ENCODE peak calls at places on chromosomes 13 and 19, in five cellular contexts. X is tibial nerve, N is colonic mucosa, Q is fibroblast of lung, F is transverse colon. O is an unnamed sample.
A peak's percentile ranks its signal among the peaks of the same experiment; 100 is the strongest.

GRCh38 chr19:38003427-38004099 is 96.6 kb downstream of the SIPA1L3 start:
- DNase-seq in Q (peak; percentile 82), F (peak; percentile 54), N (peak; percentile 60), X (peak; percentile 46), O (peak; percentile 37)

GRCh38 chr13:102011539-102011938 is 390.3 kb downstream of the FGF14 start:
- DNase-seq in F (no peak), X (no peak), N (no peak), Q (no peak), O (no peak)

GRCh38 chr19:46201413-46202310 is 27.9 kb upstream of the IGFL1 start:
- DNase-seq in X (no peak), Q (no peak), F (no peak), N (no peak), O (peak; percentile 55)

GRCh38 chr13:98416408-98416807 is 160.5 kb downstream of the STK24 start:
- DNase-seq in F (peak; percentile 76), Q (no peak), X (no peak), N (peak; percentile 83), O (no peak)

GRCh38 chr13:113002206-113002821 is 33.3 kb downstream of the MCF2L start:
- DNase-seq in Q (no peak), X (no peak), N (no peak), F (peak; percentile 32), O (no peak)

GRCh38 chr19:940591-941291 is 14.9 kb downstream of the ARID3A start:
- DNase-seq in X (peak; percentile 55), F (peak; percentile 86), N (peak; percentile 77), Q (peak; percentile 91), O (peak; percentile 30)

GRCh38 chr13:50678464-50679162 is 164.9 kb downstream of the DLEU7 start:
- DNase-seq in X (no peak), N (no peak), Q (peak; percentile 39), F (no peak), O (no peak)

GRCh38 chr19:53094749-53095575 is 8.3 kb downstream of the ZNF160 start:
- DNase-seq in Q (no peak), F (no peak), X (no peak), N (no peak), O (no peak)

GRCh38 chr19:37413243-37414084 is 42.6 kb downstream of the ZNF527 start:
- DNase-seq in Q (peak; percentile 12), N (no peak), X (no peak), F (no peak), O (no peak)

GRCh38 chr13:112254061-112254818 is 121.9 kb upstream of the SPACA7 start:
- DNase-seq in N (peak; percentile 13), F (no peak), X (no peak), Q (no peak), O (no peak)

GRCh38 chr19:1133471-1133929 is 29.7 kb downstream of the GPX4 start:
- DNase-seq in X (no peak), F (peak; percentile 79), N (peak; percentile 45), Q (no peak), O (no peak)

GRCh38 chr13:44732503-44733098 is 156.5 kb upstream of the TSC22D1 start:
- DNase-seq in N (no peak), F (no peak), Q (no peak), X (no peak), O (peak; percentile 91)

GRCh38 chr13:39335721-39336120 is 267.3 kb downstream of the LHFPL6 start:
- DNase-seq in N (no peak), F (no peak), X (no peak), Q (no peak), O (no peak)

GRCh38 chr13:38895075-38895474 is 95.6 kb downstream of the STOML3 start:
- DNase-seq in N (no peak), F (no peak), X (no peak), Q (no peak), O (no peak)

GRCh38 chr13:28497143-28497876 is 2.4 kb upstream of the FLT1 start:
- DNase-seq in Q (no peak), X (no peak), F (no peak), N (no peak), O (no peak)

GRCh38 chr19:30095171-30095570 is 153.1 kb downstream of the URI1 start:
- DNase-seq in N (no peak), Q (no peak), X (no peak), F (no peak), O (no peak)

GRCh38 chr13:75986818-75987217 is 350.7 kb downstream of the LMO7 start:
- DNase-seq in F (no peak), N (no peak), X (no peak), Q (no peak), O (no peak)

GRCh38 chr13:103762523-103762922 is 696.3 kb upstream of the SLC10A2 start:
- DNase-seq in X (no peak), N (no peak), Q (no peak), F (no peak), O (no peak)

GRCh38 chr19:24002256-24002945 is 84.6 kb upstream of the ZNF254 start:
- DNase-seq in Q (no peak), N (no peak), F (no peak), X (no peak), O (no peak)

DNA sequence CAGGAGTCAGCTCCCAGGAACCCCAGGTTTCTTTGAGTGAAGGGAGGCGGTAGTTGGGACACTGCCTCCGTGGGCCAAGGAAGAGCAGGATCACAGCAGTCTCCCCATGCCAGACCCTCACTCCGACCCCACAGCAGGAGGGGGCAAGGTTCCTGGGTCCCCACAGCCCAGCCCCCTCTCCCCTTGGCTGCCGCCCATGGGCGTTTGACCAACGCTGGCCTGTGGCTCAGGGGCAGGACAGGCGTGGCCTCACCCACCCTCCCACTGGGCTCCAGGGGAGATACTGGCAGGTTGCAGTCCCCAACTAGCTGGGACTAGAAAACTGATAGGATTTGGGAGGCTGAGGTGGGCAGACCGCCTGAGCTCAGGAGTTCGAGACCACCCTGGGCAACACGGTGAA is 9.2 kb downstream of the COPE start:
- DNase-seq in Q (no peak), N (no peak), F (no peak), X (no peak), O (no peak)
- H3K36me3 ChIP-seq in Q (peaks cover 37% of the 10 kb centered on the region), N (peaks cover 6% of the 10 kb centered on the region), F (peaks cover 2% of the 10 kb centered on the region), X (peaks cover 97% of the 10 kb centered on the region), O (peaks cover 35% of the 10 kb centered on the region)

GRCh38 chr19:41999071-41999877 is 5.2 kb upstream of the ATP1A3 start:
- DNase-seq in F (no peak), X (no peak), N (no peak), Q (no peak), O (no peak)

GRCh38 chr19:41997851-41998229 is 3.8 kb upstream of the ATP1A3 start:
- DNase-seq in Q (no peak), X (no peak), N (no peak), F (no peak), O (no peak)

GRCh38 chr19:41999878-42000208 is 5.8 kb upstream of the ATP1A3 start:
- DNase-seq in F (no peak), X (no peak), N (no peak), Q (no peak), O (no peak)

GRCh38 chr19:41997121-41997850 is 3.3 kb upstream of the ATP1A3 start:
- DNase-seq in F (peak; percentile 32), N (peak; percentile 28), Q (peak; percentile 27), X (no peak), O (no peak)

DNA sequence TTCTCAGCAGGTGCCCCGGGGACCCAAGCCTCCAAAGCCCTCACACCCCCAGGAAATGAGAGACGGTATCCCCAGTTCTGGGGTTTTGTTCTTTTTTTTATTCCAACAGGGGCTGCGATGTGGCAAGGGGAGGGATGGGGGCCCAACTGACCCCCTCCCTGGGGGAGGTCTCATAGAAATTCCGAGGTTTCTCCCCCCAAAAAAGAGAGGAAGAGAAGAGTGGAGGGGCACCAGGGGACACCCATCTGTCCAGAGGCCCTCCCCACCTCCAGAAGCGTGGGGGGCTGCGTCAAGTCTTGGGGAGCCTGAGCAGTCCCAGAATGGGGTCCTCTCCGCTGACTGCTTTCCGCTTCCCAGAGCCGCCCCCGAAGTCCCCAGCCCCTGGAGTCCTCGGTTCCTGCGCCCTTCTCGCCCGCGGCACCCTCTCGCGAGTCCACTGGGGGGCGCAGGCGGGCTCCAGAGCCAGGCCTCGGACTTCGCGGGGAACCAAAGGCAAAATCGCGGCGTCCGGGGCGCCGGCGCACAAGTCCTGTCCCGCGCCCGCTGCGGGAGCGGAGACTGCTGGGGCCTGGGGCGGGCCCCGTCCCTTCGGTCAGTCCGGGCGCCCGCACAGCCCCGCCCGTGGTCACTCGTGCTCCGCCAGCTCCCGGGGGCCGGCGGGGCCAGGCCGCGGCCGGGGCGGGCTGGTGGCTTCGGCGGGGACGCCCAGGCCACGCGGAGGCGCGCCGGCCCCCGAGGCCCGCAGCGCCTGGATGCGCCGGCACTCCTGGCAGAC is 4.4 kb upstream of the ATP1A3 start:
- DNase-seq in N (no peak), Q (peak; percentile 36), F (peak; percentile 43), X (no peak), O (no peak)
- TF ChIP-seq CTCF in N (peak; percentile 41), Q (peak; percentile 55), F (peak; percentile 59), X (peak; percentile 34), O (peak; percentile 48)

GRCh38 chr19:49660338-49660961 is 5.2 kb downstream of the IRF3 start:
- DNase-seq in N (no peak), X (no peak), F (no peak), Q (no peak), O (no peak)
- H3K36me3 ChIP-seq in N (peaks cover 15% of the 10 kb centered on the region), X (peaks cover 77% of the 10 kb centered on the region), F (peaks cover 33% of the 10 kb centered on the region), Q (peaks cover 48% of the 10 kb centered on the region), O (no peaks in the 10 kb centered on the region)

GRCh38 chr13:68850160-68850559 is 1257.5 kb upstream of the ATXN8OS start:
- DNase-seq in X (no peak), Q (no peak), N (no peak), F (no peak), O (no peak)

GRCh38 chr13:68851026-68851425 is 1256.6 kb upstream of the ATXN8OS start:
- DNase-seq in Q (no peak), X (no peak), F (no peak), N (no peak), O (no peak)

GRCh38 chr13:68846663-68847062 is 1261.0 kb upstream of the ATXN8OS start:
- DNase-seq in N (no peak), X (no peak), F (no peak), Q (no peak), O (no peak)
- TF ChIP-seq CTCF in N (no peak), X (no peak), F (no peak), Q (no peak), O (no peak)

GRCh38 chr13:19967619-19968018 is 9.1 kb downstream of the ZMYM2 start:
- DNase-seq in F (no peak), Q (no peak), N (no peak), X (no peak), O (no peak)
- H3K36me3 ChIP-seq in F (peaks cover 34% of the 10 kb centered on the region), Q (peaks cover 3% of the 10 kb centered on the region), N (no peaks in the 10 kb centered on the region), X (peaks cover 22% of the 10 kb centered on the region), O (peaks cover 9% of the 10 kb centered on the region)

GRCh38 chr19:55603581-55604292 is 1.7 kb upstream of the ZNF865 start:
- DNase-seq in X (no peak), F (peak; percentile 32), Q (no peak), N (peak; percentile 60), O (no peak)

GRCh38 chr19:55605207-55605636 is 225 bp upstream of the ZNF865 start:
- DNase-seq in N (peak; percentile 97), X (peak; percentile 93), Q (peak; percentile 97), F (peak; percentile 98), O (peak; percentile 96)

GRCh38 chr19:55605637-55606470 is at the start of gene ZNF865:
- DNase-seq in X (peak; percentile 67), Q (peak; percentile 84), N (peak; percentile 88), F (peak; percentile 86), O (peak; percentile 79)

GRCh38 chr19:55606817-55607216 is 1.4 kb downstream of the ZNF865 start:
- DNase-seq in X (no peak), Q (no peak), F (no peak), N (no peak), O (no peak)

GRCh38 chr19:55606471-55606787 is 982 bp downstream of the ZNF865 start:
- DNase-seq in Q (no peak), X (no peak), F (no peak), N (no peak), O (no peak)
- TF ChIP-seq CTCF in Q (no peak), X (no peak), F (no peak), N (no peak), O (no peak)

O was measured in gastrocnemius medialis.